ENCODE peak calls at places on chromosomes 4 and X, in six cellular contexts. V, N, O, C, G and Z are unnamed samples.

GRCh38 chrX:10615931-10616780 is 4.2 kb downstream of the MID1 start:
- DNase-seq in O (peak), N (no peak), G (peak), C (peak), V (peak), Z (peak)

GRCh38 chr4:86614896-86615295 is 20.8 kb downstream of the PTPN13 start:
- DNase-seq in N (no peak), O (no peak), G (no peak), V (no peak), C (no peak), Z (no peak)

GRCh38 chr4:48681856-48682255 is 98.2 kb downstream of the FRYL start:
- DNase-seq in N (no peak), O (no peak), V (no peak), G (no peak), C (no peak), Z (no peak)

GRCh38 chr4:151719045-151719743 is 41.6 kb downstream of the GATB start:
- DNase-seq in O (no peak), G (no peak), N (no peak), V (no peak), C (no peak), Z (no peak)

GRCh38 chrX:111728096-111728495 is 47.1 kb downstream of the ALG13 start:
- DNase-seq in V (no peak), O (no peak), N (no peak), G (no peak), C (no peak), Z (no peak)

GRCh38 chr4:28518781-28519180 is 1658.1 kb downstream of the STIM2 start:
- DNase-seq in C (no peak), V (no peak), N (no peak), G (no peak), O (no peak), Z (no peak)

GRCh38 chr4:102196221-102196620 is 149.1 kb downstream of the SLC39A8 start:
- DNase-seq in O (no peak), C (no peak), V (no peak), G (no peak), N (no peak), Z (no peak)

GRCh38 chr4:77251751-77252150 is 94.7 kb downstream of the CCNG2 start:
- DNase-seq in N (no peak), O (no peak), V (no peak), C (no peak), G (no peak), Z (no peak)

GRCh38 chr4:14529653-14530052 is 472.6 kb upstream of the CPEB2 start:
- DNase-seq in G (no peak), C (no peak), O (no peak), V (no peak), N (no peak), Z (no peak)

GRCh38 chr4:86035688-86036087 is 324.2 kb downstream of the MAPK10 start:
- DNase-seq in V (no peak), O (no peak), C (no peak), G (no peak), N (no peak), Z (no peak)

GRCh38 chr4:1488831-1489638 is 82.8 kb upstream of the NKX1-1 start:
- DNase-seq in G (no peak), O (no peak), N (no peak), V (no peak), C (no peak), Z (no peak)

GRCh38 chrX:57640674-57641016 is 39.4 kb downstream of the NLRP2B start:
- DNase-seq in C (no peak), V (no peak), N (no peak), G (no peak), O (no peak), Z (no peak)

GRCh38 chr4:38174811-38175210 is 214.6 kb downstream of the PTTG2 start:
- DNase-seq in V (no peak), N (no peak), G (no peak), O (no peak), C (no peak), Z (no peak)

GRCh38 chrX:114532093-114532805 is 51.6 kb upstream of the HTR2C start:
- DNase-seq in N (no peak), G (no peak), C (no peak), O (no peak), V (no peak), Z (no peak)

GRCh38 chrX:45747905-45748304 is 547.2 kb upstream of the DIPK2B start:
- DNase-seq in N (no peak), C (no peak), V (no peak), G (no peak), O (no peak), Z (no peak)

GRCh38 chr4:142278171-142278570 is 567.9 kb downstream of the INPP4B start:
- DNase-seq in C (no peak), G (no peak), O (no peak), N (no peak), V (no peak), Z (no peak)

GRCh38 chrX:33134164-33134563 is 77.2 kb downstream of the DMD start:
- DNase-seq in N (no peak), G (no peak), V (no peak), O (no peak), C (no peak), Z (no peak)

GRCh38 chr4:88623097-88623496 is 30.8 kb downstream of the HERC3 start:
- DNase-seq in G (no peak), V (no peak), O (no peak), C (no peak), N (no peak), Z (no peak)

GRCh38 chr4:189385098-189385497 is 555.6 kb upstream of the FRG1 start:
- DNase-seq in G (no peak), N (no peak), O (no peak), V (no peak), C (no peak), Z (no peak)

GRCh38 chr4:171538601-171539100 is 274.6 kb upstream of the GALNTL6 start:
- DNase-seq in O (no peak), V (no peak), G (no peak), N (no peak), C (no peak), Z (no peak)

GRCh38 chr4:51906167-51906647 is 63.3 kb downstream of the DCUN1D4 start:
- DNase-seq in O (no peak), N (no peak), G (no peak), V (no peak), C (no peak), Z (no peak)

GRCh38 chr4:132540797-132541196 is 608.3 kb upstream of the PCDH10 start:
- DNase-seq in V (no peak), N (no peak), G (no peak), C (no peak), O (no peak), Z (no peak)

GRCh38 chrX:137353404-137353803 is 212.5 kb upstream of the ZIC3 start:
- DNase-seq in O (no peak), G (no peak), N (no peak), V (no peak), C (no peak), Z (no peak)

GRCh38 chr4:136864580-136865185 is 667.6 kb downstream of the PCDH18 start:
- DNase-seq in N (no peak), C (no peak), V (peak), G (no peak), O (peak), Z (no peak)
- TF ChIP-seq CTCF in N (no peak), C (peak), V (peak), G (peak), O (peak), Z (peak)

GRCh38 chr4:67460574-67460973 is 84.7 kb downstream of the CENPC start:
- DNase-seq in C (no peak), G (no peak), V (no peak), O (no peak), N (no peak), Z (no peak)

GRCh38 chr4:67468801-67469200 is 76.5 kb downstream of the CENPC start:
- DNase-seq in O (no peak), N (no peak), V (no peak), G (no peak), C (no peak), Z (no peak)

GRCh38 chr4:67465763-67466052 is 79.6 kb downstream of the CENPC start:
- DNase-seq in C (no peak), V (no peak), O (no peak), G (no peak), N (no peak), Z (no peak)

DNA sequence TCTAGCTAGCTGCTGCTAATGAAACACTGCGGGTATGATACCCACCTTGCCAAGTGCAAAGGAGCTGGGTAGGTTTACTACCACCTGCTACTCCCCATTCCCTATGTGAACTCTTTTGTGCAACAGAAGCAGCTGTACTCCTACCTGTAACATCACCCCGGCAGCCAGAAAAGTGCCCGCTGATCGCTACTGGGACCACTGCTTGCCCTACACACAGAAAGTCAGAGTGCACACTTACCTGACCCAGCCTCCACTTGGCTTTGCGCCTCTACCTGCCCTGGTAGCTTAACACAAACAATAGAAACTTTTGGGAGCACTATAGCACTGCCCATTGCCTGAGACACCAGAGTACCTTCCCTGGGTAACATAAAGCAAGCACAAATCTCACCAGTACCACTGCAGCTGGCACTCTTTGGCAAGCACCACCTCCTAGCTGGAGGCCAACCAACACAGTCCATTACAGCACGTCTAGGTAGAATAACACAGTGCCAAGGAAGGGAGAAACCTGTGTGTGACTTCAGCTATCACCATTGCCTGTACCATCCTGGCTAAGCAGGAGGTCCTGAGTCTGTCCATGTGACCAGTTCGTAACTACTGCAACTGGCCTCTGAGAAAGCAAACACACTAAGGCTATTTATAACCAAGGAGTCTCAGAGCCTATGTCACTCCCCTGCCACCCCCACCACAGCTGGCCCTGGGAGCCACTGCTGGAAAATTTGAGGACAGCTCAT is 80.1 kb downstream of the CENPC start:
- DNase-seq in C (no peak), G (no peak), N (no peak), O (peak), V (no peak), Z (no peak)
- TF ChIP-seq POLR2A in C (no peak), G (no peak), N (no peak), O (no peak), V (no peak), Z (no peak)

DNA sequence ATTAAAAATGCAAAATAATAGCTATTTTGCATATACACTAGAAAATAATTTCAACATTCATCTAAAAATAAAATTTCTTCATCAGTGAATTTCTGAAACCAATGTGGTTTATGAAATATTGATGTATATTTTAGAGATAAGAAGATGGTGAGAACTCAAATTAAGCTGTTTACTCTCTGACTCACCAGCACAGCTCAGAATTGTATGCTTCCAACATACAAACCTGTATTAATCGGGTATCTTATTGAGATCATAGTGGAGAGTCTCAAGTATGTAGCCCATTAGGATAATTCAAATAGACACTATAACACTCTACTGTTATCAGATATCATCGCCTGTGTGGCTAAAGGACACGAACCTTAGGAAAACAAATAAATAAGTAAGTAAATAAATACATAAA is 899.5 kb upstream of the INTU start:
- DNase-seq in G (no peak), N (no peak), O (no peak), V (no peak), C (no peak), Z (no peak)
- H3K27ac ChIP-seq in G (no peak), N (no peak), O (no peak), V (no peak), C (no peak), Z (no peak)

GRCh38 chr4:127965062-127965802 is at the start of the genes ABHD18 and MFSD8:
- DNase-seq in N (peak), C (peak), V (peak), O (peak), G (peak), Z (peak)
- TF ChIP-seq CTCF in N (no peak), C (peak), V (peak), O (peak), G (peak), Z (peak)

GRCh38 chr4:10123227-10124101 is 6.9 kb upstream of the WDR1 start:
- DNase-seq in N (no peak), C (no peak), V (no peak), G (no peak), O (no peak), Z (no peak)
- TF ChIP-seq POLR2A in N (no peak), C (no peak), V (no peak), G (no peak), O (no peak), Z (no peak)

GRCh38 chrX:154780968-154781367 is 18.3 kb downstream of the DKC1 start:
- DNase-seq in V (no peak), O (no peak), N (no peak), G (no peak), C (no peak), Z (no peak)

GRCh38 chrX:154774622-154775021 is 12.0 kb downstream of the DKC1 start:
- DNase-seq in N (no peak), C (no peak), V (no peak), G (no peak), O (no peak), Z (no peak)

GRCh38 chrX:154776753-154777152 is 14.1 kb downstream of the DKC1 start:
- DNase-seq in N (no peak), O (no peak), C (no peak), G (no peak), V (no peak), Z (no peak)

GRCh38 chrX:154779261-154779660 is 16.6 kb downstream of the DKC1 start:
- DNase-seq in N (no peak), C (no peak), O (no peak), G (no peak), V (no peak), Z (no peak)

DNA sequence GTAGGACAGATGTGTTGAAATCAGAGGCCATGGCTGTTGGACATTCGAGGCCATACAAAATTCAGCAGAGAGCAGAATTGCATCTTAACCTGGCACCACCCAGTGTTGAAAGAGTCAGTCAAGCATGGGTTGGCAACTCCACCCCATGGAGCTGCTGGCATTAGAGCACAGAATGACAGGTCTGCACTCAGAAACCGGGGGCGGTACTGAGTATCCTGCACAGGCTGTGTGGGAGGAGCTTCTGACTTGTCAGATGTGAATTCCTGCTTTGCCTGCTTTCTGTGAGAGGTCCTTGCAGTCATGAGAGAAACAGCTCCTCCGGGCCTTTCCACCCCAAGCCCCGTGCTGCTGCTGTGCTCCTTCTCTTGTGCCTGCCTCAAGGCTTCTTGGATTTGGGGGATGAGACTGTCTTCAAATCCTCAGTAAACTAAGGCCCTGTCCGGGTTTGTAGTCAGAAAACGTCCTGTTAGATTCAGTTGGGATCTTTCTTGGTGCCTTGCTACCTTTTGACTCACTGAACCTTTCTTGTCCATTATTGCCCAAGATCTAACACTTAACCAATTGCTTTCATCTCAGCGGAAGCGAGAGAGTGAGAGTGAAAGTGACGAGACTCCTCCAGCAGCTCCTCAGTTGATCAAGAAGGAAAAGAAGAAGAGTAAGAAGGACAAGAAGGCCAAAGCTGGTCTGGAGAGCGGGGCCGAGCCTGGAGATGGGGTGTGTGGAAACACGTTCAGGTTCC is 13.1 kb downstream of the DKC1 start:
- DNase-seq in G (no peak), V (no peak), O (peak), C (no peak), N (no peak), Z (no peak)
- H3K27ac ChIP-seq in G (no peak), V (no peak), O (no peak), C (no peak), N (no peak), Z (no peak)

DNA sequence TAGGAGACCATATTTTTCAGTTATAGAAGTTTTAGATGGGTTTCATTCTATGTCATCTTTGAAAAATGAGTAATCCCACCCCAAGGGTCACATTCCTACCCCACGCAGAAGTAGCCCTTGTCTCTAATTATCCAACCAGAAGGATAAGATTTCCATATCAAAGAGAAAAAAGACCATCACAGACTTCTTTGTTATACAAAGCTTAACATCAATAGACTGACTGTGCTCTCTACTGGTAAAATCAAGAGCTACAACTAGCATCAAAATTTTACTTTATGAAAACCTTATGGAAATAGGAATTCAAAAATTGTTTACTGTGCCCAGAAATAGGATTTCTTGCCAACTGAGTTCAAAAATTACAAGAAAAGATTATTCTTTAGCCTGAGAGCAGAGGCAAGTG is 24.9 kb downstream of the TNMD start:
- DNase-seq in O (no peak), C (no peak), V (no peak), G (no peak), N (no peak), Z (no peak)
- TF ChIP-seq CTCF in O (no peak), C (peak), V (no peak), G (no peak), N (no peak), Z (no peak)

DNA sequence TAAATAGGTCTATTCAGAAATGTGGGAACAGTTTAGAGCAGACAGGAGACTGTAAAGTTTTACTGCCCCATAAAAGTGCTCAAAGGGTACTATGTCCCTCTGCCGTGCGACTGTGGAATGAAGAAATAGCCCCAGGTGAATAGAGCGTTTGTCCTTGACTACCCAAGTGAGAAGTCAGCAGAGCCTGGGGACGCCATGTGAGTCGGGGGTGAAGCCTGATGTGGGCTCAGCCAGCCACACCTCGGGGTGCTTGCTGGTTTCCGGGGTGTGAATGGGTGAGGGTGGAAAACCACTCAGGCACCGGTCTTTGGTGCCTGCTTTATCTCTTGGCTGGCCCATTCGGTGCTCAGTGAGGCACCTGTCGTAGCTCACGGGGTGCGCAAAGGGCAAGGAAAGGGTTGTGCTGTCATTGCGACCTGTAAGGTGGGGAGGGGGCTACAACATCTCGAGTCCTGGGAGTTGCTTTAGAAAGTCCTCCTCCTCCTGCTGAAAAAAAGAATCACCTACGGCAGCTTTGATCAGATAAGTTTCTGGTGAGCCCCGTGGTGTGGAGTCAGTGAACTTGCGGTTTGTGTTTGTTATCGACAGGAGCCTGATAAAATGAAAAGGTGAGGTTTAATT is 895 bp downstream of the TRIM2 start:
- DNase-seq in V (no peak), G (peak), N (no peak), O (peak), C (no peak), Z (no peak)
- TF ChIP-seq POLR2A in V (no peak), G (no peak), N (no peak), O (no peak), C (no peak), Z (no peak)